ENCODE peak calls at places on chromosomes 2 and 18, in six cellular contexts. B, J, X, P, L and T are unnamed samples.

GRCh38 chr18:3799515-3799914 is 349.5 kb downstream of the TGIF1 start:
- DNase-seq in B (no peak), J (no peak), X (peak; percentile 41), L (no peak), P (peak; percentile 56), T (no peak)

GRCh38 chr2:113116100-113116958 is 11.1 kb upstream of the IL1RN start:
- DNase-seq in P (no peak), B (no peak), J (no peak), L (peak; percentile 61), X (no peak), T (peak; percentile 13)

GRCh38 chr2:189000221-189000620 is 26.0 kb downstream of the COL3A1 start:
- DNase-seq in X (no peak), J (no peak), L (no peak), P (no peak), B (no peak), T (no peak)

GRCh38 chr2:79971807-79972206 is 332.7 kb downstream of the LRRTM1 start:
- DNase-seq in B (no peak), L (no peak), J (no peak), P (no peak), X (no peak), T (no peak)

GRCh38 chr2:86634352-86634751 is 10.7 kb upstream of the RNF103 start:
- DNase-seq in P (no peak), B (no peak), J (no peak), L (no peak), X (no peak), T (no peak)

GRCh38 chr2:63078852-63079606 is 28.4 kb downstream of the OTX1 start:
- DNase-seq in J (peak; percentile 50), L (peak; percentile 67), P (no peak), X (no peak), B (no peak), T (no peak)

GRCh38 chr2:88355486-88355885 is 97.0 kb downstream of the FOXI3 start:
- DNase-seq in B (no peak), X (no peak), P (no peak), L (no peak), J (no peak), T (no peak)

GRCh38 chr2:54928719-54929118 is 121.5 kb downstream of the RTN4 start:
- DNase-seq in L (peak; percentile 80), B (no peak), P (no peak), X (no peak), J (no peak), T (no peak)

GRCh38 chr2:176704282-176704773 is 435.1 kb downstream of the MTX2 start:
- DNase-seq in B (no peak), L (no peak), J (no peak), P (no peak), X (no peak), T (no peak)

GRCh38 chr2:202720226-202720625 is 85.5 kb downstream of the FAM117B start:
- DNase-seq in L (peak; percentile 54), B (no peak), X (no peak), P (no peak), J (no peak), T (no peak)

GRCh38 chr2:176157499-176158305 is 595 bp downstream of the HOXD3 start:
- DNase-seq in B (no peak), P (peak; percentile 30), X (peak; percentile 63), J (peak; percentile 45), L (no peak), T (no peak)

GRCh38 chr2:23993736-23994269 is 16.1 kb upstream of the MFSD2B start:
- DNase-seq in J (no peak), X (no peak), L (no peak), B (no peak), P (no peak), T (no peak)

GRCh38 chr2:236404346-236404745 is 140.1 kb upstream of the ASB18 start:
- DNase-seq in B (no peak), X (no peak), L (no peak), P (no peak), J (no peak), T (no peak)